ENCODE peak calls at places on chromosomes 2 and 18, in four cellular contexts. Q is stimulated activated CD8-positive, alpha-beta memory T cell treated with anti-CD3 and anti-CD28 coated beads, Interleukin-4, amount 100 ng/mL, for 24 hours; K is neural crest cell; I is activated CD4-positive, alpha-beta T cell treated with anti-CD3 and anti-CD28 coated beads, Interleukin-2, amount 50 U/mL, for 48 hours. Z is an unnamed sample.

GRCh38 chr2:202718614-202719013 is 83.8 kb downstream of the FAM117B start:
- DNase-seq in Q (no peak), K (no peak), I (no peak), Z (no peak)

GRCh38 chr18:41052625-41053024 is 902.4 kb upstream of the PIK3C3 start:
- DNase-seq in Q (no peak), K (no peak), I (no peak), Z (no peak)

GRCh38 chr2:7999683-8000476 is 682.0 kb upstream of the ID2 start:
- DNase-seq in Q (no peak), K (no peak), I (no peak), Z (no peak)

GRCh38 chr2:217413193-217413592 is 553.3 kb upstream of the TNP1 start:
- DNase-seq in Q (no peak), K (no peak), I (no peak), Z (no peak)

GRCh38 chr18:12113999-12114646 is 20.5 kb downstream of the ANKRD62 start:
- DNase-seq in Q (no peak), K (no peak), I (no peak), Z (no peak)

GRCh38 chr2:163351966-163352365 is 383.8 kb downstream of the FIGN start:
- DNase-seq in Q (no peak), K (no peak), I (no peak), Z (no peak)

GRCh38 chr2:112751451-112752197 is 12.8 kb downstream of the CKAP2L start:
- DNase-seq in Q (no peak), K (no peak), I (no peak), Z (no peak)

GRCh38 chr2:157830696-157831570 is 45.2 kb downstream of the ACVR1 start:
- DNase-seq in Q (no peak), K (no peak), I (no peak), Z (no peak)

GRCh38 chr2:54680397-54681032 is 42.9 kb upstream of the EML6 start:
- DNase-seq in Q (no peak), K (no peak), I (peak; percentile 56), Z (no peak)

GRCh38 chr2:85503611-85504433 is 35.1 kb upstream of the MAT2A start:
- DNase-seq in Q (no peak), K (no peak), I (no peak), Z (no peak)

GRCh38 chr2:224436634-224437033 is 34.7 kb upstream of the FAM124B start:
- DNase-seq in Q (no peak), K (no peak), I (no peak), Z (no peak)

GRCh38 chr2:129469389-129469788 is 510.1 kb upstream of the RAB6C start:
- DNase-seq in Q (no peak), K (no peak), I (no peak), Z (no peak)

GRCh38 chr2:127355407-127356008 is 32.3 kb downstream of the MAP3K2 start:
- DNase-seq in Q (no peak), K (no peak), I (peak; percentile 27), Z (no peak)

GRCh38 chr2:177489719-177490301 is 97.2 kb downstream of the AGPS start:
- DNase-seq in Q (no peak), K (no peak), I (no peak), Z (no peak)

GRCh38 chr2:170088776-170089175 is 89.2 kb upstream of the MYO3B start:
- DNase-seq in Q (no peak), K (no peak), I (no peak), Z (no peak)

GRCh38 chr18:62069556-62069955 is 117.3 kb downstream of the PIGN start:
- DNase-seq in Q (no peak), K (no peak), I (no peak), Z (no peak)

GRCh38 chr2:161416633-161417427 is 733 bp downstream of the TBR1 start:
- DNase-seq in Q (no peak), K (peak; percentile 5), I (peak; percentile 12), Z (no peak)

GRCh38 chr18:55317832-55318231 is 270.2 kb downstream of the TCF4 start:
- DNase-seq in Q (no peak), K (no peak), I (no peak), Z (no peak)

GRCh38 chr18:46946656-46947282 is 29.4 kb downstream of the KATNAL2 start:
- DNase-seq in Q (peak; percentile 35), K (peak; percentile 82), I (peak; percentile 73), Z (peak; percentile 11)

GRCh38 chr2:106117882-106118684 is 76.0 kb downstream of the UXS1 start:
- DNase-seq in Q (no peak), K (no peak), I (no peak), Z (no peak)

GRCh38 chr18:79246309-79247108 is 149.2 kb upstream of the NFATC1 start:
- DNase-seq in Q (peak; percentile 61), K (peak; percentile 79), I (peak; percentile 82), Z (peak; percentile 48)

GRCh38 chr2:172101707-172102158 is 967 bp downstream of the DLX2 start:
- DNase-seq in Q (no peak), K (peak; percentile 16), I (no peak), Z (no peak)

GRCh38 chr2:231489990-231490389 is 25.7 kb upstream of the NCL start:
- DNase-seq in Q (no peak), K (peak; percentile 25), I (peak; percentile 45), Z (no peak)

GRCh38 chr2:151619337-151619989 is 114.8 kb downstream of the NEB start:
- DNase-seq in Q (no peak), K (no peak), I (no peak), Z (no peak)

GRCh38 chr2:30122362-30122761 is 24.4 kb upstream of the YPEL5 start:
- DNase-seq in Q (no peak), K (no peak), I (no peak), Z (no peak)

GRCh38 chr2:46010925-46011490 is 286.2 kb upstream of the EPAS1 start:
- DNase-seq in Q (no peak), K (no peak), I (no peak), Z (no peak)

GRCh38 chr2:89842180-89842908 is 1150.9 kb downstream of the RPIA start:
- DNase-seq in Q (no peak), K (no peak), I (no peak), Z (no peak)

GRCh38 chr2:225112362-225113111 is 70.3 kb upstream of the DOCK10 start:
- DNase-seq in Q (no peak), K (no peak), I (no peak), Z (no peak)

GRCh38 chr18:50977037-50977760 is 9.4 kb downstream of the ELAC1 start:
- DNase-seq in Q (no peak), K (no peak), I (no peak), Z (no peak)

GRCh38 chr18:23935804-23936203 is 78.8 kb upstream of the TTC39C start:
- DNase-seq in Q (no peak), K (no peak), I (no peak), Z (peak; percentile 35)

GRCh38 chr2:108909917-108910515 is 79.0 kb downstream of the EDAR start:
- DNase-seq in Q (no peak), K (no peak), I (no peak), Z (no peak)

GRCh38 chr2:8659092-8659734 is 22.6 kb upstream of the ID2 start:
- DNase-seq in Q (no peak), K (no peak), I (no peak), Z (no peak)

GRCh38 chr2:33056170-33056569 is 109.4 kb downstream of the LTBP1 start:
- DNase-seq in Q (no peak), K (no peak), I (no peak), Z (no peak)

GRCh38 chr2:159042115-159042850 is 73.8 kb downstream of the TANC1 start:
- DNase-seq in Q (no peak), K (no peak), I (no peak), Z (no peak)

GRCh38 chr2:65300772-65301711 is 73.4 kb downstream of the ACTR2 start:
- DNase-seq in Q (peak; percentile 69), K (peak; percentile 22), I (peak; percentile 80), Z (peak; percentile 62)

GRCh38 chr2:39510087-39510486 is 73.0 kb upstream of the MAP4K3 start:
- DNase-seq in Q (no peak), K (no peak), I (no peak), Z (no peak)

GRCh38 chr18:8559612-8560011 is 49.6 kb upstream of the RAB12 start:
- DNase-seq in Q (no peak), K (no peak), I (no peak), Z (no peak)

GRCh38 chr2:96916156-96917007 is 46.5 kb upstream of the SEMA4C start:
- DNase-seq in Q (no peak), K (no peak), I (no peak), Z (no peak)